ENCODE peak calls at places on chromosome 22, in five cellular contexts. Z, A, C, I and U are unnamed samples.
A peak's percentile ranks its signal among the peaks of the same experiment; 100 is the strongest.

GRCh38 chr22:41822289-41823057 is 10.4 kb upstream of the SREBF2 start:
- DNase-seq in A (no peak), Z (no peak), I (no peak), C (no peak), U (no peak)

GRCh38 chr22:22728382-22728781 is 84.0 kb downstream of the GGTLC2 start:
- DNase-seq in I (no peak), A (no peak), C (no peak), Z (no peak), U (no peak)

GRCh38 chr22:26339755-26340154 is 89.3 kb upstream of the ASPHD2 start:
- DNase-seq in C (no peak), I (no peak), Z (no peak), A (no peak), U (no peak)

GRCh38 chr22:47472636-47473035 is 710.2 kb downstream of the TBC1D22A start:
- DNase-seq in I (no peak), Z (no peak), A (no peak), C (no peak), U (no peak)

GRCh38 chr22:42921301-42921700 is 64.2 kb upstream of the ARFGAP3 start:
- DNase-seq in C (no peak), I (no peak), Z (no peak), A (no peak), U (no peak)

GRCh38 chr22:50305658-50306566 is 1.5 kb downstream of the PLXNB2 start:
- DNase-seq in Z (no peak), A (peak; percentile 88), C (peak; percentile 83), I (peak; percentile 92), U (peak; percentile 75)

GRCh38 chr22:42937164-42937854 is 77.6 kb downstream of the PACSIN2 start:
- DNase-seq in A (no peak), Z (no peak), C (peak; percentile 75), I (peak; percentile 78), U (peak; percentile 39)

GRCh38 chr22:48793949-48794348 is 1033.7 kb downstream of the BRD1 start:
- DNase-seq in C (no peak), A (no peak), I (no peak), Z (no peak), U (no peak)

GRCh38 chr22:47213571-47214230 is 451.3 kb downstream of the TBC1D22A start:
- DNase-seq in C (no peak), A (no peak), Z (peak; percentile 51), I (no peak), U (no peak)

GRCh38 chr22:48828688-48829087 is 999.0 kb downstream of the BRD1 start:
- DNase-seq in A (no peak), I (no peak), C (no peak), Z (no peak), U (no peak)

GRCh38 chr22:39718206-39718605 is 147.7 kb downstream of the CACNA1I start:
- DNase-seq in A (no peak), C (no peak), I (peak; percentile 37), Z (no peak), U (no peak)

GRCh38 chr22:20448630-20449029 is 11.0 kb upstream of the SCARF2 start:
- DNase-seq in C (no peak), Z (no peak), A (no peak), I (no peak), U (no peak)

GRCh38 chr22:47610766-47611165 is 848.3 kb downstream of the TBC1D22A start:
- DNase-seq in C (no peak), I (no peak), Z (no peak), A (no peak), U (no peak)

GRCh38 chr22:22692707-22693530 is 48.5 kb downstream of the GGTLC2 start:
- DNase-seq in Z (peak; percentile 75), C (no peak), A (no peak), I (peak; percentile 84), U (peak; percentile 77)

GRCh38 chr22:24796056-24796455 is 10.0 kb upstream of the SGSM1 start:
- DNase-seq in Z (no peak), C (no peak), I (no peak), A (no peak), U (no peak)

GRCh38 chr22:42949159-42949558 is 65.8 kb downstream of the PACSIN2 start:
- DNase-seq in C (no peak), A (no peak), I (no peak), Z (no peak), U (no peak)

GRCh38 chr22:49413551-49413950 is 414.1 kb downstream of the BRD1 start:
- DNase-seq in Z (no peak), C (no peak), I (peak; percentile 10), A (no peak), U (no peak)

GRCh38 chr22:38097557-38098409 is 12.7 kb downstream of the BAIAP2L2 start:
- DNase-seq in Z (no peak), A (no peak), C (no peak), I (peak; percentile 49), U (no peak)

GRCh38 chr22:41875531-41876242 is 39.2 kb downstream of the SHISA8 start:
- DNase-seq in I (no peak), C (no peak), Z (no peak), A (no peak), U (no peak)

GRCh38 chr22:38513063-38513462 is 7.0 kb upstream of the DDX17 start:
- DNase-seq in C (no peak), I (no peak), A (no peak), Z (peak; percentile 47), U (no peak)

DNA sequence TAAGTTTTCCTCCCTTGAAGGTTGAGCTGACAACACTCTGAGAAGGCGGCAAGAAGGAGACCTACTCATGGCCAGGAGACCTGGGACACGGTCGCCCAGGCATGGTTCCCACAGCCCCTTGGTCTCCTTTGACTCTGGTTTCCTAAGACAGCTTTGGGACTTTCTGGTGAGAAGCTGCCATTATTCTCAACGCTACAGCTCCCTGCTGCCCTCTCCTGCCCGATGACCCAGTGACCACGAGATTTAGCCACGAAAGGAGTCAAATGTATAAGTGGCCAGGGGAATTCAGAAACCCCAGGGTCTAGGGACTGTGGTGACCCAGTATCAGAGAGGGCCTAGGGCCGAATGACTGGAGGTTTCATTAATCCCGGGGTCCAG is 696 bp upstream of the SDF2L1 start:
- DNase-seq in C (no peak), I (no peak), A (no peak), Z (no peak), U (no peak)
- TF ChIP-seq CTCF in C (no peak), I (peak; percentile 15), A (no peak), Z (no peak), U (peak; percentile 4)

DNA sequence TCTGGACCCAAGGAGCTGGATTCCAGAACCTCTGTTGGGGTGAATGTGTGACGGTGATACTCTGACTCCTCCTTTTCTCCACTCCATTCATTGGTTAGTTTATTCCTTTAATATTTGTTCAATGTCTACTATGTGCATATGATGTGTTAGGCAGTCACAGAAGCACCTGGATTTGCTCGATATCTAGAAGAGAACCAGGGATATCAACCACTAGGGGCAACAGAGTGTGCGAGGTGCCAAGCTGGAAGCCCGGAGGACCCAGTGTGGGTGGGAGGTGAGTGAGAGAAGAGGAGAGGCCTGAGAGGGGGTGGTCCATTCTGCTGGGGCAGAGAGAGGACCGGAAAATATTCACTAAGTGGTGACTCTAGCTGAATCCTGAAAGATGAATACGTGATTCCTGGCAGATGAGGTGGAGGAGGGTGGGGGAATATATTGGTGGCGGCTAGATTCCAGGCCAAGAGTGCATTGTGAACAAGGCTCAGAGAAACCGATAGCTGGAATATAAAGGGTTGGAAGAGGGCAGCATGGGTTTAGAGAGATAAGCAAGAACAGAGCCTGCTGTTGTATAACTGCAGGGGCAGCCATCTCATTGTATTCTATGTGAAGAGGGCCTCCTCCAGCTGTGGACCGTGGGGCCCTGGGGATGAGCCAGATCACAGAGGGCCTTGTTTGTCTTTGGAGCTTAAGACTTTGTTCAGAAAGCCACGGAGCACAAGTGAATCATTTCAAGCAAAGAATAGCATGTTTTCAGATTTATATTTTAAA is 6.9 kb upstream of the TIMP3 start:
- DNase-seq in C (no peak), I (no peak), Z (no peak), A (no peak), U (no peak)
- TF ChIP-seq CTCF in C (no peak), I (no peak), Z (no peak), A (no peak), U (no peak)

DNA sequence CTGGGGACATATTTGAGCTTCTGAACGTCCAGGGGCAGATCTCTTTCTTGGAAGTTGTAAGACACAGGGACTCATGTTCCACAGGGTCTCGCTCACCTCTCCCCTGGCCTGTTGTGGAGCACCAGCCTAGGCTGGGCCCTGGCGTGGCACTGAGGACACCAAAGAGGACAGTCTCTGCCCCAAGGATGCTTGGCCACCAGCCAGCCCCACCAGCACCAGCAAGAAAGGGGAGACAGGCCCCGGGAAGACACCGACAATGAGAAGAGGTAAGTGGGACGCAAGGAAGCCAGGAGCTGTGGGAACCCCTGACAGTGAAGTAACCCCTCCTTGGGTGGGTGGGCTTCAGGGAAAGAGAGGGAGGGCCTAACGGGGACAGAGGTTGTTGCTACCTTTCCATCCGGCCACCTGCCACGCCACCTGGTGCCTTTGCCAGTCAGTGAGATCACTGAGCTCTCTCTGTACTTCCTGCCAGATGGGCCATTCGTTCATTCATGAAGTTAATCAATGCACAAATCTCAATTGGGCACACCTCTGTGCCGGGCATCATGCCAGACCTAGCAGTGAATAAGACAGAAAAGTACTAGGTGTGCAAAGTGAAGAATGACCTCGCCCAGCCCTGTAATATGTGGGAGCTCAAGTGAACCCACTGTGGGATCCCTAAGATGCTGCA is 11.1 kb downstream of the APOL5 start:
- DNase-seq in Z (no peak), C (no peak), A (no peak), I (peak; percentile 87), U (peak; percentile 25)
- TF ChIP-seq CTCF in Z (no peak), C (no peak), A (no peak), I (no peak), U (no peak)

GRCh38 chr22:28310299-28310698 is 369.3 kb downstream of the TTC28 start:
- DNase-seq in I (no peak), C (no peak), Z (no peak), A (no peak), U (no peak)

GRCh38 chr22:28314959-28315358 is 364.7 kb downstream of the TTC28 start:
- DNase-seq in I (no peak), C (no peak), Z (no peak), A (no peak), U (no peak)

GRCh38 chr22:28316014-28316413 is 363.6 kb downstream of the TTC28 start:
- DNase-seq in Z (no peak), I (no peak), A (no peak), C (no peak), U (peak; percentile 25)
- TF ChIP-seq CTCF in Z (no peak), I (no peak), A (no peak), C (no peak), U (no peak)

DNA sequence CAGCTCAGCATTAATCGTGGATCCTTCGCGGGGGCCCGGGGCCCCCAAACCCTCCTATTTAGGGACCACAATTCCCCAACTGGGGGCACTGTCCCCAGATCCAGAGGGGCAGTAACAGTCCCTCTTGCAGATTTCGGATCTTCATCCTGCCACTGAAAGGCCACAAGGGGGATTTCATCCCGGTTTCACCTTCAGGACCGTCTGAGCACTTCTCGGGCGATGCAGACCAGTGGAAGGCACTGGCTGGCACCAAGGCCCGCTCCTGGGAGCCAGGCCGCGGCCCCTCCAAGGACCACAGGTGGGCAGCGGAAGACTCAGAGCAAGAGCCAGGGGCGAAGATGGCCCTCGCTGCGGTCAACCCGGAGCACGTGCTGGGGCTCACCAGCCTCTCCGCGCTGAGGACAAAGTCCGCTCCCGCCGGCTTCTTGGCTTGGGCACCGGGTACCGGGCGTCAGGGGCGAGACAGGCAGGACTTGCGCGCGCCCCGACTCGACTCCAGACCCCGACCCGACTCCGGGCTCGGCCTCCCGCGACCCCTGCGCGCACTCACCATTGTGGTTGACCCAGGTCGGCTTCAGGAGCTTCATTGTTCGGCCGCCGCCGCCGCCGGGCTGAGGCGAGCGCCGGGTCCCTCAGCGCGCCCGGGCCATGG is 517 bp downstream of the HIRA start:
- DNase-seq in I (peak; percentile 85), Z (peak; percentile 42), A (no peak), C (no peak), U (peak; percentile 64)
- TF ChIP-seq CTCF in I (no peak), Z (no peak), A (no peak), C (no peak), U (no peak)

GRCh38 chr22:17968126-17968525 is 56.2 kb downstream of the MICAL3 start:
- DNase-seq in C (no peak), A (no peak), I (no peak), Z (no peak), U (no peak)
- TF ChIP-seq CTCF in C (no peak), A (no peak), I (no peak), Z (no peak), U (no peak)